ENCODE peak calls at places on chromosomes 7 and 10, in seven cellular contexts. One of them, this sample, is unnamed.

GRCh38 chr7:140899883-140900282 is 24.8 kb downstream of the BRAF start:
- DNase-seq in suprapubic skin: no peak
- DNase-seq in transverse colon: no peak
- DNase-seq in GM12878: no peak
- DNase-seq in sigmoid colon: no peak
- DNase-seq in K562: no peak
- DNase-seq in SK-N-SH: peak
- DNase-seq in this sample: no peak

GRCh38 chr7:129530881-129531391 is 28.6 kb downstream of the SMKR1 start:
- DNase-seq in suprapubic skin: no peak
- DNase-seq in GM12878: no peak
- DNase-seq in SK-N-SH: no peak
- DNase-seq in K562: no peak
- DNase-seq in transverse colon: no peak
- DNase-seq in sigmoid colon: no peak
- DNase-seq in this sample: no peak

GRCh38 chr10:76555271-76555670 is 1082.3 kb downstream of the KCNMA1 start:
- DNase-seq in transverse colon: no peak
- DNase-seq in SK-N-SH: no peak
- DNase-seq in suprapubic skin: no peak
- DNase-seq in K562: no peak
- DNase-seq in sigmoid colon: no peak
- DNase-seq in GM12878: no peak
- DNase-seq in this sample: no peak

GRCh38 chr10:15136960-15137359 is 31.5 kb downstream of the NMT2 start:
- DNase-seq in SK-N-SH: no peak
- DNase-seq in K562: no peak
- DNase-seq in sigmoid colon: no peak
- DNase-seq in suprapubic skin: no peak
- DNase-seq in GM12878: no peak
- DNase-seq in transverse colon: no peak
- DNase-seq in this sample: no peak

GRCh38 chr10:42950606-42951485 is 126.0 kb upstream of the RET start:
- DNase-seq in sigmoid colon: peak
- DNase-seq in SK-N-SH: no peak
- DNase-seq in transverse colon: no peak
- DNase-seq in K562: no peak
- DNase-seq in GM12878: no peak
- DNase-seq in suprapubic skin: peak
- DNase-seq in this sample: peak

GRCh38 chr7:131327049-131327625 is 539 bp upstream of the MKLN1 start:
- DNase-seq in suprapubic skin: no peak
- DNase-seq in sigmoid colon: no peak
- DNase-seq in K562: peak
- DNase-seq in transverse colon: peak
- DNase-seq in GM12878: no peak
- DNase-seq in SK-N-SH: peak
- DNase-seq in this sample: no peak

GRCh38 chr7:149194799-149195179 is 557 bp upstream of the ZNF282 start:
- DNase-seq in transverse colon: no peak
- DNase-seq in SK-N-SH: no peak
- DNase-seq in suprapubic skin: no peak
- DNase-seq in sigmoid colon: peak
- DNase-seq in GM12878: no peak
- DNase-seq in K562: no peak
- DNase-seq in this sample: no peak

GRCh38 chr7:48643420-48644013 is 280.8 kb upstream of the CDC14C start:
- DNase-seq in K562: no peak
- DNase-seq in suprapubic skin: no peak
- DNase-seq in transverse colon: no peak
- DNase-seq in SK-N-SH: no peak
- DNase-seq in GM12878: no peak
- DNase-seq in sigmoid colon: no peak
- DNase-seq in this sample: no peak

GRCh38 chr10:99522078-99522479 is 10.7 kb upstream of the NKX2-3 start:
- DNase-seq in K562: no peak
- DNase-seq in suprapubic skin: no peak
- DNase-seq in sigmoid colon: peak
- DNase-seq in GM12878: no peak
- DNase-seq in transverse colon: peak
- DNase-seq in SK-N-SH: peak
- DNase-seq in this sample: no peak

GRCh38 chr10:74081192-74081803 is 69.3 kb downstream of the AP3M1 start:
- DNase-seq in K562: peak
- DNase-seq in suprapubic skin: no peak
- DNase-seq in GM12878: no peak
- DNase-seq in transverse colon: peak
- DNase-seq in sigmoid colon: peak
- DNase-seq in SK-N-SH: peak
- DNase-seq in this sample: peak

GRCh38 chr7:97081901-97082300 is 35.6 kb upstream of the SDHAF3 start:
- DNase-seq in suprapubic skin: no peak
- DNase-seq in sigmoid colon: no peak
- DNase-seq in transverse colon: no peak
- DNase-seq in SK-N-SH: no peak
- DNase-seq in GM12878: no peak
- DNase-seq in K562: no peak
- DNase-seq in this sample: no peak

GRCh38 chr7:97078023-97078988 is 39.2 kb upstream of the SDHAF3 start:
- DNase-seq in K562: no peak
- DNase-seq in GM12878: peak
- DNase-seq in SK-N-SH: no peak
- DNase-seq in transverse colon: no peak
- DNase-seq in sigmoid colon: no peak
- DNase-seq in suprapubic skin: no peak
- DNase-seq in this sample: no peak

GRCh38 chr7:97075928-97076327 is 41.6 kb upstream of the SDHAF3 start:
- DNase-seq in suprapubic skin: no peak
- DNase-seq in K562: no peak
- DNase-seq in SK-N-SH: no peak
- DNase-seq in sigmoid colon: no peak
- DNase-seq in GM12878: no peak
- DNase-seq in transverse colon: peak
- DNase-seq in this sample: no peak

GRCh38 chr7:97079300-97079699 is 38.2 kb upstream of the SDHAF3 start:
- DNase-seq in sigmoid colon: no peak
- DNase-seq in GM12878: no peak
- DNase-seq in transverse colon: no peak
- DNase-seq in suprapubic skin: no peak
- DNase-seq in SK-N-SH: no peak
- DNase-seq in K562: no peak
- DNase-seq in this sample: no peak
- TF ChIP-seq POLR2AphosphoS5 in sigmoid colon: no peak
- TF ChIP-seq POLR2AphosphoS5 in GM12878: no peak
- TF ChIP-seq POLR2AphosphoS5 in transverse colon: no peak
- TF ChIP-seq POLR2AphosphoS5 in suprapubic skin: no peak
- TF ChIP-seq POLR2AphosphoS5 in SK-N-SH: no peak
- TF ChIP-seq POLR2AphosphoS5 in K562: no peak
- TF ChIP-seq POLR2AphosphoS5 in this sample: no peak

DNA sequence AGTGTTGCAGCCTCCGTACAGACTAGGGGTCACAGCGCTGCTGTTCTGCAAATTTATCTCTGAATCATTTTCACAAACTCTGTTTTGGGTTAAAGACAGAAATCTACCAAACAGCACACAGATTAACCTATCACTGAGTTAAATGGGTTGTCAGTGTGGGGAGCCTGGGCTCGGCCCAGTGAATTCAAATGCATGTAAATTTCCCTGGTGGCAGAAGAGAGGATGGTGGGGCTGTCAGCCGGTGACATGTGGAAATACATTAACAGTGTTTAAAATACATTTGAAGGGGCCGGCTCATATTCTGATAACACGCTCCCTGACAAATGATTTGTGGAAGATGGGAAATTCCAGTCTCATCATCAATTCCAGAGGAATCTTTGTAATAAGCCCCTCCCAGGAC is 309.6 kb upstream of the MKI67 start:
- DNase-seq in GM12878: no peak
- DNase-seq in sigmoid colon: no peak
- DNase-seq in SK-N-SH: no peak
- DNase-seq in transverse colon: no peak
- DNase-seq in K562: no peak
- DNase-seq in suprapubic skin: no peak
- DNase-seq in this sample: no peak
- TF ChIP-seq EP300 in GM12878: no peak
- TF ChIP-seq EP300 in sigmoid colon: no peak
- TF ChIP-seq EP300 in SK-N-SH: no peak
- TF ChIP-seq EP300 in transverse colon: no peak
- TF ChIP-seq EP300 in K562: no peak
- TF ChIP-seq EP300 in suprapubic skin: no peak
- TF ChIP-seq EP300 in this sample: no peak

GRCh38 chr10:29804025-29804852 is 169.5 kb upstream of the SVIL start:
- DNase-seq in SK-N-SH: no peak
- DNase-seq in suprapubic skin: peak
- DNase-seq in K562: no peak
- DNase-seq in transverse colon: peak
- DNase-seq in GM12878: no peak
- DNase-seq in sigmoid colon: peak
- DNase-seq in this sample: peak
- TF ChIP-seq POLR2AphosphoS5 in SK-N-SH: peak
- TF ChIP-seq POLR2AphosphoS5 in suprapubic skin: no peak
- TF ChIP-seq POLR2AphosphoS5 in K562: no peak
- TF ChIP-seq POLR2AphosphoS5 in transverse colon: no peak
- TF ChIP-seq POLR2AphosphoS5 in GM12878: no peak
- TF ChIP-seq POLR2AphosphoS5 in sigmoid colon: no peak
- TF ChIP-seq POLR2AphosphoS5 in this sample: no peak

GRCh38 chr10:3095373-3096139 is 28.2 kb downstream of the PFKP start:
- DNase-seq in sigmoid colon: peak
- DNase-seq in GM12878: peak
- DNase-seq in K562: peak
- DNase-seq in SK-N-SH: no peak
- DNase-seq in suprapubic skin: no peak
- DNase-seq in transverse colon: peak
- DNase-seq in this sample: no peak
- TF ChIP-seq EP300 in sigmoid colon: peak
- TF ChIP-seq EP300 in GM12878: no peak
- TF ChIP-seq EP300 in K562: peak
- TF ChIP-seq EP300 in SK-N-SH: peak
- TF ChIP-seq EP300 in suprapubic skin: peak
- TF ChIP-seq EP300 in transverse colon: no peak
- TF ChIP-seq EP300 in this sample: peak

DNA sequence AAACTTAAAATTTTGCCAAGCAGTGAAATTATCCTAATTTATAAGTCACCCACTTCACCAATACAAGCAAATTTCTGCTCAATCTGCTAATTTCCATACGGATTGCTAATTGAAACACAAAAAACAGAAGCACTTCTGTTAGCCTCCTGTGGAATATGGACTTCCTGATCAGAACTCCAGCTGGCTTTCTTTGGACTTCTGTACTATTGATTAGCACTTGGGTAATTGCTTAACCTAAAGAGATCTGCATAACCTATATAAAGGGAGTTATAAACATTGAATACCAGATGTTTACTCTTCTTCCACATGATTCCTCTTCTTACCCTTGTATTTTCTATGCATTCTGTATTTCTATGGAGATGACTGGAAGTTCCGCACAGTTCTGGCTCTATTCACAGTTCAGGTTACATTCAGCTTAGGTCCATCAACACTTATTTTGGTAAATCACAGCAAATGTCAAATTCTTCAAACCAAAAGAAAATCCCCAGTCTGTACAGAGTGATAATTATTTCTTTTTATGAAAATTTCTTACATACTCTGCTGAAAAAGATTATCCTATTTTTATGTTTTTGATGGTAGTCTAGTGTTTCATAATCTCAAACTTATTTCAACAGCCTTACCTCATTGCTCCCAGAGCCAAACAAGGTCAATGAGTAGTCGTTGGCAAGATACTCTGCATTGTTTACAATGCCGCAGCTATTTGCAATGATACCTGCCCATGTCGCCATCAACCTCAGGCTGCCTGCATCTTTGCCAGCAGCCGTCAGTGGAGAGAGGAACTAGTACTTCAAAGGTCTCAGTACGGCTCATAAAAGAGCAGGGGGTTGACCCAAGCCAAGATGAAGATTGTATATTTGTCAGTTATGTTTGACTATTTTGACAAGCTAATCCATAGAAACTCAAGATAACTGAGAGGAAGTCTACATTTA is 225.6 kb downstream of the AHR start:
- DNase-seq in suprapubic skin: no peak
- DNase-seq in sigmoid colon: no peak
- DNase-seq in GM12878: no peak
- DNase-seq in K562: no peak
- DNase-seq in SK-N-SH: no peak
- DNase-seq in transverse colon: peak
- DNase-seq in this sample: peak
- TF ChIP-seq POLR2AphosphoS5 in suprapubic skin: no peak
- TF ChIP-seq POLR2AphosphoS5 in sigmoid colon: no peak
- TF ChIP-seq POLR2AphosphoS5 in GM12878: no peak
- TF ChIP-seq POLR2AphosphoS5 in K562: no peak
- TF ChIP-seq POLR2AphosphoS5 in SK-N-SH: no peak
- TF ChIP-seq POLR2AphosphoS5 in transverse colon: no peak
- TF ChIP-seq POLR2AphosphoS5 in this sample: peak

GRCh38 chr10:89032141-89032814 is 41.7 kb downstream of the FAS start:
- DNase-seq in transverse colon: no peak
- DNase-seq in GM12878: peak
- DNase-seq in sigmoid colon: no peak
- DNase-seq in SK-N-SH: no peak
- DNase-seq in K562: no peak
- DNase-seq in suprapubic skin: no peak
- DNase-seq in this sample: no peak
- TF ChIP-seq EP300 in transverse colon: no peak
- TF ChIP-seq EP300 in GM12878: no peak
- TF ChIP-seq EP300 in sigmoid colon: no peak
- TF ChIP-seq EP300 in SK-N-SH: peak
- TF ChIP-seq EP300 in K562: no peak
- TF ChIP-seq EP300 in suprapubic skin: no peak
- TF ChIP-seq EP300 in this sample: no peak